ENCODE peak calls at places on chromosomes 7 and 10, in five cellular contexts. One of them, this sample, is unnamed.

GRCh38 chr7:5282464-5283316 is at the start of gene SLC29A4:
- DNase-seq in AG20443: peak; percentile 73
- DNase-seq in CD4-positive, alpha-beta T cell: no peak
- DNase-seq in NCI-H510A: peak; percentile 40
- DNase-seq in tibial artery: no peak
- DNase-seq in this sample: peak; percentile 40

GRCh38 chr10:3516626-3517255 is 268.3 kb downstream of the KLF6 start:
- DNase-seq in tibial artery: no peak
- DNase-seq in CD4-positive, alpha-beta T cell: no peak
- DNase-seq in AG20443: peak; percentile 66
- DNase-seq in NCI-H510A: no peak
- DNase-seq in this sample: no peak

GRCh38 chr10:95363303-95363912 is 72.6 kb upstream of the PDLIM1 start:
- DNase-seq in NCI-H510A: no peak
- DNase-seq in AG20443: peak; percentile 65
- DNase-seq in CD4-positive, alpha-beta T cell: no peak
- DNase-seq in tibial artery: no peak
- DNase-seq in this sample: peak; percentile 49

GRCh38 chr10:133388265-133388972 is 5.5 kb upstream of the MTG1 start:
- DNase-seq in CD4-positive, alpha-beta T cell: no peak
- DNase-seq in tibial artery: peak; percentile 60
- DNase-seq in AG20443: no peak
- DNase-seq in NCI-H510A: no peak
- DNase-seq in this sample: peak; percentile 5

GRCh38 chr7:77199008-77199966 is at the start of gene FGL2:
- DNase-seq in NCI-H510A: no peak
- DNase-seq in AG20443: peak; percentile 83
- DNase-seq in tibial artery: peak; percentile 86
- DNase-seq in CD4-positive, alpha-beta T cell: peak; percentile 39
- DNase-seq in this sample: peak; percentile 54

GRCh38 chr7:139896288-139896687 is 67.2 kb downstream of the TBXAS1 start:
- DNase-seq in CD4-positive, alpha-beta T cell: no peak
- DNase-seq in AG20443: no peak
- DNase-seq in tibial artery: no peak
- DNase-seq in NCI-H510A: no peak
- DNase-seq in this sample: no peak

GRCh38 chr7:122430710-122431109 is 126.2 kb upstream of the FEZF1 start:
- DNase-seq in CD4-positive, alpha-beta T cell: no peak
- DNase-seq in AG20443: no peak
- DNase-seq in tibial artery: no peak
- DNase-seq in NCI-H510A: no peak
- DNase-seq in this sample: no peak

GRCh38 chr10:5876181-5876768 is 13.4 kb downstream of the ANKRD16 start:
- DNase-seq in CD4-positive, alpha-beta T cell: no peak
- DNase-seq in tibial artery: peak; percentile 60
- DNase-seq in NCI-H510A: no peak
- DNase-seq in AG20443: peak; percentile 82
- DNase-seq in this sample: no peak

GRCh38 chr10:97197030-97197500 is 11.3 kb upstream of the SLIT1 start:
- DNase-seq in CD4-positive, alpha-beta T cell: no peak
- DNase-seq in NCI-H510A: no peak
- DNase-seq in tibial artery: no peak
- DNase-seq in AG20443: no peak
- DNase-seq in this sample: no peak

GRCh38 chr7:129468087-129468486 is 33.9 kb downstream of the STRIP2 start:
- DNase-seq in AG20443: peak; percentile 76
- DNase-seq in tibial artery: no peak
- DNase-seq in NCI-H510A: no peak
- DNase-seq in CD4-positive, alpha-beta T cell: no peak
- DNase-seq in this sample: no peak

GRCh38 chr7:128166603-128167315 is 74.3 kb upstream of the LEP start:
- DNase-seq in AG20443: peak; percentile 62
- DNase-seq in CD4-positive, alpha-beta T cell: no peak
- DNase-seq in tibial artery: no peak
- DNase-seq in NCI-H510A: no peak
- DNase-seq in this sample: no peak

GRCh38 chr10:454860-455259 is 234.6 kb downstream of the DIP2C start:
- DNase-seq in NCI-H510A: no peak
- DNase-seq in AG20443: peak; percentile 85
- DNase-seq in CD4-positive, alpha-beta T cell: no peak
- DNase-seq in tibial artery: peak; percentile 80
- DNase-seq in this sample: peak; percentile 47

GRCh38 chr7:98879989-98880337 is 1.6 kb downstream of the TRRAP start:
- DNase-seq in CD4-positive, alpha-beta T cell: no peak
- DNase-seq in tibial artery: no peak
- DNase-seq in AG20443: no peak
- DNase-seq in NCI-H510A: no peak
- DNase-seq in this sample: no peak

GRCh38 chr10:117993166-117993565 is 53.6 kb downstream of the RAB11FIP2 start:
- DNase-seq in tibial artery: no peak
- DNase-seq in CD4-positive, alpha-beta T cell: no peak
- DNase-seq in NCI-H510A: no peak
- DNase-seq in AG20443: no peak
- DNase-seq in this sample: no peak

GRCh38 chr7:90760892-90761291 is 164.8 kb downstream of the CDK14 start:
- DNase-seq in NCI-H510A: no peak
- DNase-seq in AG20443: no peak
- DNase-seq in tibial artery: no peak
- DNase-seq in CD4-positive, alpha-beta T cell: no peak
- DNase-seq in this sample: no peak

This sample was measured in uterus.